ENCODE peak calls at places on chromosomes 12 and 14, in ten cellular contexts. One of them, this sample, is unnamed.

GRCh38 chr12:113128802-113129663 is 6.5 kb downstream of the RASAL1 start:
- DNase-seq in AG04450: no peak
- DNase-seq in choroid plexus epithelial cell: no peak
- DNase-seq in stimulated activated CD8-positive, alpha-beta memory T cell treated with anti-CD3 and anti-CD28 coated beads, Interleukin-2, amount 100 ng/mL, for 48 hours: no peak
- DNase-seq in neural progenitor cell: no peak
- DNase-seq in fibroblast of the aortic adventitia: no peak
- DNase-seq in ACHN: no peak
- DNase-seq in GM03348: no peak
- DNase-seq in Calu3: no peak
- DNase-seq in ELF-1: no peak
- DNase-seq in this sample: no peak

GRCh38 chr12:106000376-106001104 is 138.2 kb downstream of the NUAK1 start:
- DNase-seq in AG04450: no peak
- DNase-seq in choroid plexus epithelial cell: no peak
- DNase-seq in stimulated activated CD8-positive, alpha-beta memory T cell treated with anti-CD3 and anti-CD28 coated beads, Interleukin-2, amount 100 ng/mL, for 48 hours: no peak
- DNase-seq in neural progenitor cell: no peak
- DNase-seq in fibroblast of the aortic adventitia: no peak
- DNase-seq in ACHN: no peak
- DNase-seq in GM03348: no peak
- DNase-seq in Calu3: no peak
- DNase-seq in ELF-1: no peak
- DNase-seq in this sample: peak

GRCh38 chr12:116194935-116195431 is 82.5 kb downstream of the MED13L start:
- DNase-seq in AG04450: no peak
- DNase-seq in choroid plexus epithelial cell: no peak
- DNase-seq in stimulated activated CD8-positive, alpha-beta memory T cell treated with anti-CD3 and anti-CD28 coated beads, Interleukin-2, amount 100 ng/mL, for 48 hours: peak
- DNase-seq in neural progenitor cell: no peak
- DNase-seq in fibroblast of the aortic adventitia: no peak
- DNase-seq in ACHN: no peak
- DNase-seq in GM03348: no peak
- DNase-seq in Calu3: no peak
- DNase-seq in ELF-1: peak
- DNase-seq in this sample: no peak

GRCh38 chr12:26524862-26525465 is 308.0 kb downstream of the ITPR2 start:
- DNase-seq in AG04450: no peak
- DNase-seq in choroid plexus epithelial cell: peak
- DNase-seq in stimulated activated CD8-positive, alpha-beta memory T cell treated with anti-CD3 and anti-CD28 coated beads, Interleukin-2, amount 100 ng/mL, for 48 hours: no peak
- DNase-seq in neural progenitor cell: peak
- DNase-seq in fibroblast of the aortic adventitia: peak
- DNase-seq in ACHN: peak
- DNase-seq in GM03348: peak
- DNase-seq in Calu3: peak
- DNase-seq in ELF-1: peak
- DNase-seq in this sample: peak

GRCh38 chr12:81022531-81022930 is 55.3 kb upstream of the ACSS3 start:
- DNase-seq in AG04450: no peak
- DNase-seq in choroid plexus epithelial cell: peak
- DNase-seq in stimulated activated CD8-positive, alpha-beta memory T cell treated with anti-CD3 and anti-CD28 coated beads, Interleukin-2, amount 100 ng/mL, for 48 hours: no peak
- DNase-seq in neural progenitor cell: no peak
- DNase-seq in fibroblast of the aortic adventitia: peak
- DNase-seq in ACHN: no peak
- DNase-seq in GM03348: no peak
- DNase-seq in Calu3: no peak
- DNase-seq in ELF-1: no peak
- DNase-seq in this sample: no peak

GRCh38 chr14:95183532-95184412 is 26.4 kb upstream of the DICER1 start:
- DNase-seq in AG04450: no peak
- DNase-seq in choroid plexus epithelial cell: peak
- DNase-seq in stimulated activated CD8-positive, alpha-beta memory T cell treated with anti-CD3 and anti-CD28 coated beads, Interleukin-2, amount 100 ng/mL, for 48 hours: no peak
- DNase-seq in neural progenitor cell: no peak
- DNase-seq in fibroblast of the aortic adventitia: no peak
- DNase-seq in ACHN: no peak
- DNase-seq in GM03348: no peak
- DNase-seq in Calu3: no peak
- DNase-seq in ELF-1: no peak
- DNase-seq in this sample: no peak

GRCh38 chr14:69261761-69262331 is 1.9 kb downstream of the GALNT16 start:
- DNase-seq in AG04450: no peak
- DNase-seq in choroid plexus epithelial cell: no peak
- DNase-seq in stimulated activated CD8-positive, alpha-beta memory T cell treated with anti-CD3 and anti-CD28 coated beads, Interleukin-2, amount 100 ng/mL, for 48 hours: no peak
- DNase-seq in neural progenitor cell: peak
- DNase-seq in fibroblast of the aortic adventitia: no peak
- DNase-seq in ACHN: peak
- DNase-seq in GM03348: peak
- DNase-seq in Calu3: no peak
- DNase-seq in ELF-1: peak
- DNase-seq in this sample: peak

GRCh38 chr12:90090929-90091651 is 382.5 kb upstream of the ATP2B1 start:
- DNase-seq in AG04450: peak
- DNase-seq in choroid plexus epithelial cell: peak
- DNase-seq in stimulated activated CD8-positive, alpha-beta memory T cell treated with anti-CD3 and anti-CD28 coated beads, Interleukin-2, amount 100 ng/mL, for 48 hours: no peak
- DNase-seq in neural progenitor cell: peak
- DNase-seq in fibroblast of the aortic adventitia: peak
- DNase-seq in ACHN: peak
- DNase-seq in GM03348: peak
- DNase-seq in Calu3: peak
- DNase-seq in ELF-1: peak
- DNase-seq in this sample: peak

GRCh38 chr12:14148489-14149240 is 167.3 kb upstream of the GRIN2B start:
- DNase-seq in AG04450: no peak
- DNase-seq in choroid plexus epithelial cell: no peak
- DNase-seq in stimulated activated CD8-positive, alpha-beta memory T cell treated with anti-CD3 and anti-CD28 coated beads, Interleukin-2, amount 100 ng/mL, for 48 hours: no peak
- DNase-seq in neural progenitor cell: no peak
- DNase-seq in fibroblast of the aortic adventitia: no peak
- DNase-seq in ACHN: no peak
- DNase-seq in GM03348: no peak
- DNase-seq in Calu3: no peak
- DNase-seq in ELF-1: no peak
- DNase-seq in this sample: no peak

GRCh38 chr14:55581011-55581806 is 1.2 kb downstream of the KTN1 start:
- DNase-seq in AG04450: no peak
- DNase-seq in choroid plexus epithelial cell: peak
- DNase-seq in stimulated activated CD8-positive, alpha-beta memory T cell treated with anti-CD3 and anti-CD28 coated beads, Interleukin-2, amount 100 ng/mL, for 48 hours: peak
- DNase-seq in neural progenitor cell: no peak
- DNase-seq in fibroblast of the aortic adventitia: peak
- DNase-seq in ACHN: peak
- DNase-seq in GM03348: peak
- DNase-seq in Calu3: peak
- DNase-seq in ELF-1: peak
- DNase-seq in this sample: peak

GRCh38 chr12:69476276-69477017 is 6.3 kb downstream of the FRS2 start:
- DNase-seq in AG04450: no peak
- DNase-seq in choroid plexus epithelial cell: peak
- DNase-seq in stimulated activated CD8-positive, alpha-beta memory T cell treated with anti-CD3 and anti-CD28 coated beads, Interleukin-2, amount 100 ng/mL, for 48 hours: no peak
- DNase-seq in neural progenitor cell: no peak
- DNase-seq in fibroblast of the aortic adventitia: peak
- DNase-seq in ACHN: no peak
- DNase-seq in GM03348: no peak
- DNase-seq in Calu3: no peak
- DNase-seq in ELF-1: no peak
- DNase-seq in this sample: no peak

GRCh38 chr14:51369814-51370213 is 129.8 kb downstream of the TMX1 start:
- DNase-seq in AG04450: no peak
- DNase-seq in choroid plexus epithelial cell: no peak
- DNase-seq in stimulated activated CD8-positive, alpha-beta memory T cell treated with anti-CD3 and anti-CD28 coated beads, Interleukin-2, amount 100 ng/mL, for 48 hours: peak
- DNase-seq in neural progenitor cell: no peak
- DNase-seq in fibroblast of the aortic adventitia: no peak
- DNase-seq in ACHN: no peak
- DNase-seq in GM03348: no peak
- DNase-seq in Calu3: peak
- DNase-seq in ELF-1: peak
- DNase-seq in this sample: no peak

GRCh38 chr12:53205747-53206146 is 1.3 kb downstream of the ITGB7 start:
- DNase-seq in AG04450: peak
- DNase-seq in choroid plexus epithelial cell: peak
- DNase-seq in stimulated activated CD8-positive, alpha-beta memory T cell treated with anti-CD3 and anti-CD28 coated beads, Interleukin-2, amount 100 ng/mL, for 48 hours: peak
- DNase-seq in neural progenitor cell: no peak
- DNase-seq in fibroblast of the aortic adventitia: peak
- DNase-seq in ACHN: peak
- DNase-seq in GM03348: peak
- DNase-seq in Calu3: no peak
- DNase-seq in ELF-1: no peak
- DNase-seq in this sample: peak

GRCh38 chr14:68777644-68778043 is 15.2 kb downstream of the ZFP36L1 start:
- DNase-seq in AG04450: no peak
- DNase-seq in choroid plexus epithelial cell: no peak
- DNase-seq in stimulated activated CD8-positive, alpha-beta memory T cell treated with anti-CD3 and anti-CD28 coated beads, Interleukin-2, amount 100 ng/mL, for 48 hours: no peak
- DNase-seq in neural progenitor cell: no peak
- DNase-seq in fibroblast of the aortic adventitia: no peak
- DNase-seq in ACHN: no peak
- DNase-seq in GM03348: no peak
- DNase-seq in Calu3: no peak
- DNase-seq in ELF-1: no peak
- DNase-seq in this sample: no peak